ENCODE peak calls at places on chromosome 4, in ten cellular contexts. X is activated CD8-positive, alpha-beta memory T cell treated with anti-CD3 and anti-CD28 coated beads for 1 hour; H is HCT116; N is activated gamma-delta T cell treated with anti-CD3 and anti-CD28 coated beads, Interleukin-2, amount 50 U/mL, for 16 hours; R is AG08396; U is WTC11; W is cardiac muscle cell; E is Daoy; A is NCI-H1105; K is IMR-90. F is an unnamed sample.

GRCh38 chr4:135927651-135928050 is 1604.6 kb downstream of the PCDH18 start:
- DNase-seq in X (no peak), H (no peak), N (no peak), R (no peak), U (no peak), W (no peak), E (no peak), A (no peak), K (no peak), F (no peak)

GRCh38 chr4:99715286-99715685 is 57.7 kb upstream of the C4orf54 start:
- DNase-seq in X (no peak), H (no peak), N (no peak), R (no peak), U (no peak), W (no peak), E (no peak), A (no peak), K (no peak), F (no peak)

GRCh38 chr4:103895876-103896465 is 176.2 kb upstream of the TACR3 start:
- DNase-seq in X (no peak), H (no peak), N (no peak), R (no peak), U (no peak), W (no peak), E (no peak), A (no peak), K (no peak), F (no peak)

GRCh38 chr4:74105656-74106275 is 6.8 kb upstream of the CXCL2 start:
- DNase-seq in X (no peak), H (no peak), N (no peak), R (no peak), U (no peak), W (no peak), E (no peak), A (no peak), K (no peak), F (peak; percentile 50)

GRCh38 chr4:73010789-73011628 is 58.5 kb downstream of the COX18 start:
- DNase-seq in X (no peak), H (no peak), N (no peak), R (no peak), U (no peak), W (no peak), E (no peak), A (no peak), K (no peak), F (no peak)

GRCh38 chr4:189046642-189047041 is 894.0 kb upstream of the FRG1 start:
- DNase-seq in X (no peak), H (no peak), N (no peak), R (peak; percentile 9), U (no peak), W (no peak), E (no peak), A (no peak), K (peak; percentile 24), F (no peak)

GRCh38 chr4:35934370-35934981 is 309.8 kb downstream of the ARAP2 start:
- DNase-seq in X (no peak), H (peak; percentile 12), N (no peak), R (peak; percentile 3), U (no peak), W (peak; percentile 37), E (no peak), A (no peak), K (peak; percentile 1), F (peak; percentile 22)

GRCh38 chr4:57119054-57119651 is 9.0 kb upstream of the IGFBP7 start:
- DNase-seq in X (no peak), H (no peak), N (no peak), R (peak; percentile 87), U (no peak), W (no peak), E (peak; percentile 82), A (no peak), K (peak; percentile 96), F (peak; percentile 96)

GRCh38 chr4:83536649-83537352 is 893 bp downstream of the GPAT3 start:
- DNase-seq in X (no peak), H (no peak), N (no peak), R (no peak), U (peak; percentile 10), W (no peak), E (no peak), A (no peak), K (no peak), F (peak; percentile 20)

GRCh38 chr4:78004270-78004669 is 52.9 kb upstream of the FRAS1 start:
- DNase-seq in X (no peak), H (no peak), N (no peak), R (no peak), U (no peak), W (no peak), E (no peak), A (no peak), K (no peak), F (no peak)

GRCh38 chr4:55021214-55021613 is 104.2 kb downstream of the KDR start:
- DNase-seq in X (no peak), H (no peak), N (no peak), R (no peak), U (no peak), W (no peak), E (no peak), A (no peak), K (no peak), F (no peak)

GRCh38 chr4:184906480-184907097 is 80.8 kb upstream of the ACSL1 start:
- DNase-seq in X (no peak), H (no peak), N (no peak), R (no peak), U (no peak), W (no peak), E (no peak), A (no peak), K (no peak), F (no peak)

GRCh38 chr4:186702940-186703339 is 20.7 kb downstream of the FAT1 start:
- DNase-seq in X (no peak), H (no peak), N (no peak), R (no peak), U (no peak), W (no peak), E (no peak), A (no peak), K (no peak), F (no peak)

GRCh38 chr4:6925357-6925836 is 15.8 kb downstream of the TBC1D14 start:
- DNase-seq in X (no peak), H (no peak), N (no peak), R (no peak), U (no peak), W (no peak), E (no peak), A (no peak), K (no peak), F (no peak)

GRCh38 chr4:76802546-76803021 is 95.4 kb downstream of the SOWAHB start:
- DNase-seq in X (no peak), H (no peak), N (no peak), R (no peak), U (no peak), W (no peak), E (peak; percentile 9), A (no peak), K (peak; percentile 26), F (peak; percentile 30)

GRCh38 chr4:56134272-56134671 is 185.5 kb downstream of the CEP135 start:
- DNase-seq in X (no peak), H (no peak), N (no peak), R (peak; percentile 23), U (no peak), W (no peak), E (peak; percentile 56), A (no peak), K (peak; percentile 43), F (peak; percentile 91)

GRCh38 chr4:150418757-150419410 is 163.1 kb upstream of the MAB21L2 start:
- DNase-seq in X (no peak), H (no peak), N (no peak), R (no peak), U (no peak), W (no peak), E (no peak), A (no peak), K (no peak), F (no peak)

GRCh38 chr4:67499799-67500198 is 45.5 kb downstream of the CENPC start:
- DNase-seq in X (no peak), H (no peak), N (no peak), R (no peak), U (no peak), W (no peak), E (no peak), A (no peak), K (no peak), F (no peak)

GRCh38 chr4:134955059-134955458 is 753.5 kb upstream of the PABPC4L start:
- DNase-seq in X (no peak), H (no peak), N (no peak), R (no peak), U (no peak), W (no peak), E (no peak), A (no peak), K (no peak), F (no peak)

GRCh38 chr4:41326776-41327175 is 70.0 kb downstream of the UCHL1 start:
- DNase-seq in X (no peak), H (no peak), N (no peak), R (no peak), U (no peak), W (no peak), E (no peak), A (no peak), K (no peak), F (no peak)

GRCh38 chr4:81565137-81565870 is 93.6 kb upstream of the RASGEF1B start:
- DNase-seq in X (no peak), H (no peak), N (no peak), R (peak; percentile 21), U (no peak), W (peak; percentile 36), E (peak; percentile 25), A (no peak), K (no peak), F (peak; percentile 19)